ENCODE peak calls at places on chromosomes 2 and 18, in seven cellular contexts. K is fibroblast of pulmonary artery, Y is AG10803, W is fibroblast of lung, J is dorsolateral prefrontal cortex, O is Panc1, G is left lung. D is an unnamed sample.

GRCh38 chr2:226777611-226778010 is 22.0 kb downstream of the IRS1 start:
- DNase-seq in K (no peak), O (no peak), J (no peak), W (no peak), Y (no peak), G (no peak), D (no peak)

GRCh38 chr2:74835831-74836674 is 2.1 kb downstream of the HK2 start:
- DNase-seq in W (peak; percentile 38), K (peak; percentile 64), Y (peak; percentile 39), O (no peak), G (no peak), J (no peak), D (no peak)

GRCh38 chr2:219836647-219837177 is 209.3 kb downstream of the SLC4A3 start:
- DNase-seq in W (no peak), G (no peak), K (peak; percentile 34), Y (peak; percentile 37), O (no peak), J (no peak), D (no peak)

GRCh38 chr18:54263904-54264336 is 5.4 kb upstream of the POLI start:
- DNase-seq in J (no peak), W (no peak), G (no peak), K (no peak), Y (no peak), O (no peak), D (no peak)

GRCh38 chr2:30365201-30365600 is 81.8 kb upstream of the LCLAT1 start:
- DNase-seq in O (no peak), G (no peak), Y (no peak), J (no peak), W (no peak), K (no peak), D (no peak)

GRCh38 chr2:132037527-132038178 is 124.1 kb downstream of the ANKRD30BL start:
- DNase-seq in Y (no peak), J (peak; percentile 62), O (no peak), K (no peak), W (peak; percentile 13), G (no peak), D (no peak)

GRCh38 chr2:8662239-8662879 is 19.5 kb upstream of the ID2 start:
- DNase-seq in Y (peak; percentile 95), W (peak; percentile 87), O (no peak), K (peak; percentile 53), J (no peak), G (no peak), D (no peak)

GRCh38 chr18:1103567-1103966 is 198.9 kb downstream of the ADCYAP1 start:
- DNase-seq in O (no peak), W (peak; percentile 19), Y (no peak), G (no peak), K (no peak), J (no peak), D (no peak)

GRCh38 chr2:29363111-29363510 is 247.9 kb downstream of the CLIP4 start:
- DNase-seq in O (no peak), K (no peak), Y (no peak), G (no peak), W (no peak), J (no peak), D (no peak)

GRCh38 chr2:234665304-234665703 is 168.4 kb upstream of the ARL4C start:
- DNase-seq in G (no peak), W (no peak), J (no peak), O (no peak), K (no peak), Y (no peak), D (no peak)

GRCh38 chr2:234669611-234670010 is 172.7 kb upstream of the ARL4C start:
- DNase-seq in G (no peak), K (no peak), O (no peak), J (no peak), Y (no peak), W (no peak), D (no peak)

GRCh38 chr2:234669001-234669400 is 172.1 kb upstream of the ARL4C start:
- DNase-seq in Y (no peak), W (no peak), J (no peak), K (no peak), G (no peak), O (no peak), D (no peak)

GRCh38 chr2:234670052-234670451 is 173.2 kb upstream of the ARL4C start:
- DNase-seq in K (peak; percentile 88), Y (peak; percentile 84), G (no peak), O (no peak), W (peak; percentile 93), J (no peak), D (no peak)

GRCh38 chr2:234666911-234667310 is 170.0 kb upstream of the ARL4C start:
- DNase-seq in O (no peak), W (no peak), J (no peak), K (no peak), Y (no peak), G (no peak), D (no peak)
- TF ChIP-seq CTCF in O (no peak), W (no peak), J (no peak), K (no peak), Y (no peak), G (no peak), D (no peak)

GRCh38 chr18:59818769-59819168 is 81.0 kb upstream of the PMAIP1 start:
- DNase-seq in Y (no peak), W (no peak), G (no peak), O (no peak), J (no peak), K (no peak), D (no peak)

GRCh38 chr18:59822612-59823275 is 77.1 kb upstream of the PMAIP1 start:
- DNase-seq in Y (peak; percentile 52), O (no peak), K (no peak), G (no peak), W (no peak), J (no peak), D (no peak)

GRCh38 chr18:59823611-59824195 is 76.1 kb upstream of the PMAIP1 start:
- DNase-seq in Y (peak; percentile 82), G (peak; percentile 44), O (peak; percentile 38), W (peak; percentile 59), K (peak; percentile 89), J (peak; percentile 63), D (peak; percentile 30)

GRCh38 chr18:59820663-59821062 is 79.1 kb upstream of the PMAIP1 start:
- DNase-seq in Y (peak; percentile 98), W (no peak), J (no peak), K (no peak), G (no peak), O (no peak), D (no peak)

GRCh38 chr18:59821983-59822382 is 77.8 kb upstream of the PMAIP1 start:
- DNase-seq in K (no peak), O (no peak), Y (peak; percentile 88), W (peak; percentile 10), G (no peak), J (no peak), D (no peak)
- TF ChIP-seq CTCF in K (no peak), O (no peak), Y (no peak), W (no peak), G (no peak), J (no peak), D (no peak)

GRCh38 chr2:128321784-128322650 is 3.3 kb upstream of the HS6ST1 start:
- DNase-seq in K (peak; percentile 84), W (peak; percentile 69), J (peak; percentile 88), O (peak; percentile 25), Y (peak; percentile 77), G (peak; percentile 86), D (no peak)
- TF ChIP-seq CTCF in K (peak; percentile 30), W (peak; percentile 44), J (peak; percentile 97), O (peak; percentile 99), Y (peak; percentile 47), G (peak; percentile 99), D (peak; percentile 86)

GRCh38 chr2:1676091-1676912 is 68.0 kb downstream of the PXDN start:
- DNase-seq in Y (no peak), J (no peak), K (no peak), G (no peak), O (no peak), W (no peak), D (no peak)
- TF ChIP-seq CTCF in Y (no peak), J (no peak), K (no peak), G (no peak), O (no peak), W (no peak), D (no peak)

GRCh38 chr2:84257871-84258270 is 201.2 kb downstream of the SUCLG1 start:
- DNase-seq in W (no peak), J (no peak), K (no peak), O (no peak), G (no peak), Y (no peak), D (no peak)
- TF ChIP-seq CTCF in W (no peak), J (peak; percentile 65), K (no peak), O (peak; percentile 21), G (no peak), Y (no peak), D (peak; percentile 57)

D was measured in LNCaP clone FGC.